ENCODE peak calls at places on chromosomes 7 and 10, in nine cellular contexts. Q is Calu3; C is GM12865; W is stromal cell of bone marrow; V is stimulated activated CD4-positive, alpha-beta T cell treated with anti-CD3 and anti-CD28 coated beads, Interleukin-4, amount 100 ng/mL, for 24 hours; F is C1 segment of cervical spinal cord; A is central memory CD4-positive, alpha-beta T cell; N is stimulated activated naive CD8-positive, alpha-beta T cell treated with anti-CD3 and anti-CD28 coated beads, Interleukin-15, Interleukin-2, amounts not matched to agents 100 U/mL and 50 U/mL, for 24 hours; U is cortex of kidney. O is an unnamed sample.

GRCh38 chr7:1242601-1243289 is 10.1 kb downstream of the UNCX start:
- DNase-seq in Q (no peak), C (no peak), W (no peak), V (no peak), F (no peak), A (no peak), N (no peak), U (no peak), O (no peak)

GRCh38 chr7:131148708-131149428 is 178.8 kb upstream of the MKLN1 start:
- DNase-seq in Q (no peak), C (no peak), W (no peak), V (no peak), F (no peak), A (no peak), N (no peak), U (no peak), O (no peak)

GRCh38 chr7:131652934-131653333 is 96.5 kb upstream of the PODXL start:
- DNase-seq in Q (no peak), C (no peak), W (no peak), V (no peak), F (no peak), A (no peak), N (no peak), U (no peak), O (no peak)

GRCh38 chr7:12674861-12675260 is 12.6 kb upstream of the ARL4A start:
- DNase-seq in Q (peak), C (peak), W (no peak), V (peak), F (no peak), A (peak), N (peak), U (no peak), O (no peak)

GRCh38 chr10:69103784-69104183 is 15.9 kb downstream of the SRGN start:
- DNase-seq in Q (no peak), C (no peak), W (no peak), V (no peak), F (no peak), A (no peak), N (no peak), U (no peak), O (no peak)

GRCh38 chr7:3194501-3195141 is 106.4 kb upstream of the SDK1 start:
- DNase-seq in Q (peak), C (no peak), W (no peak), V (no peak), F (no peak), A (no peak), N (no peak), U (no peak), O (no peak)

GRCh38 chr10:16993186-16993585 is 136.4 kb downstream of the CUBN start:
- DNase-seq in Q (no peak), C (no peak), W (no peak), V (no peak), F (no peak), A (no peak), N (no peak), U (no peak), O (no peak)

GRCh38 chr10:33265621-33266020 is 68.8 kb downstream of the NRP1 start:
- DNase-seq in Q (no peak), C (peak), W (no peak), V (peak), F (no peak), A (no peak), N (peak), U (no peak), O (no peak)

GRCh38 chr7:1383398-1384112 is 75.7 kb downstream of the MICALL2 start:
- DNase-seq in Q (no peak), C (no peak), W (no peak), V (no peak), F (no peak), A (no peak), N (no peak), U (no peak), O (no peak)

GRCh38 chr7:48089415-48089975 is 430 bp downstream of the UPP1 start:
- DNase-seq in Q (peak), C (no peak), W (no peak), V (peak), F (no peak), A (peak), N (no peak), U (no peak), O (peak)

GRCh38 chr7:44128721-44129582 is 5.6 kb upstream of the POLD2 start:
- DNase-seq in Q (no peak), C (no peak), W (no peak), V (no peak), F (no peak), A (no peak), N (no peak), U (no peak), O (no peak)

GRCh38 chr10:11011966-11012365 is 5.7 kb upstream of the CELF2 start:
- DNase-seq in Q (no peak), C (no peak), W (no peak), V (no peak), F (no peak), A (no peak), N (no peak), U (no peak), O (no peak)

GRCh38 chr7:54664235-54665228 is 94.5 kb downstream of the SEC61G start:
- DNase-seq in Q (peak), C (peak), W (no peak), V (no peak), F (peak), A (no peak), N (peak), U (no peak), O (no peak)

GRCh38 chr10:87659571-87660483 is at the start of gene PAPSS2:
- DNase-seq in Q (peak), C (peak), W (no peak), V (peak), F (peak), A (no peak), N (peak), U (peak), O (peak)